ENCODE peak calls at places on chromosome 7, in seven cellular contexts. One of them, this sample, is unnamed.
A peak's percentile ranks its signal among the peaks of the same experiment; 100 is the strongest.

GRCh38 chr7:30789334-30789711 is 18.1 kb downstream of the MINDY4 start:
- DNase-seq in suprapubic skin: no peak
- DNase-seq in upper lobe of right lung: no peak
- DNase-seq in uterus: no peak
- DNase-seq in tibial artery: peak; percentile 72
- DNase-seq in psoas muscle: no peak
- DNase-seq in Panc1: no peak
- DNase-seq in this sample: no peak

GRCh38 chr7:100429637-100430449 is at the start of gene MEPCE:
- DNase-seq in suprapubic skin: peak; percentile 98
- DNase-seq in Panc1: peak; percentile 83
- DNase-seq in psoas muscle: peak; percentile 99
- DNase-seq in tibial artery: peak; percentile 98
- DNase-seq in uterus: peak; percentile 98
- DNase-seq in upper lobe of right lung: peak; percentile 99
- DNase-seq in this sample: peak; percentile 97

GRCh38 chr7:46934198-46934825 is 647.6 kb downstream of the TNS3 start:
- DNase-seq in uterus: no peak
- DNase-seq in psoas muscle: no peak
- DNase-seq in suprapubic skin: no peak
- DNase-seq in upper lobe of right lung: no peak
- DNase-seq in Panc1: no peak
- DNase-seq in tibial artery: no peak
- DNase-seq in this sample: no peak

GRCh38 chr7:38190010-38190409 is 12.0 kb downstream of the STARD3NL start:
- DNase-seq in psoas muscle: no peak
- DNase-seq in upper lobe of right lung: no peak
- DNase-seq in tibial artery: no peak
- DNase-seq in suprapubic skin: no peak
- DNase-seq in uterus: no peak
- DNase-seq in Panc1: no peak
- DNase-seq in this sample: no peak

GRCh38 chr7:157527686-157528085 is 190.9 kb downstream of the DNAJB6 start:
- DNase-seq in psoas muscle: peak; percentile 35
- DNase-seq in upper lobe of right lung: peak; percentile 52
- DNase-seq in suprapubic skin: peak; percentile 56
- DNase-seq in Panc1: no peak
- DNase-seq in uterus: no peak
- DNase-seq in tibial artery: no peak
- DNase-seq in this sample: no peak

GRCh38 chr7:129840757-129841156 is 112.0 kb downstream of the UBE2H start:
- DNase-seq in tibial artery: no peak
- DNase-seq in uterus: no peak
- DNase-seq in psoas muscle: no peak
- DNase-seq in suprapubic skin: no peak
- DNase-seq in Panc1: no peak
- DNase-seq in upper lobe of right lung: no peak
- DNase-seq in this sample: no peak

GRCh38 chr7:16421333-16422099 is at the start of gene CRPPA:
- DNase-seq in tibial artery: no peak
- DNase-seq in uterus: peak; percentile 37
- DNase-seq in upper lobe of right lung: peak; percentile 80
- DNase-seq in suprapubic skin: no peak
- DNase-seq in Panc1: no peak
- DNase-seq in psoas muscle: peak; percentile 67
- DNase-seq in this sample: peak; percentile 56

GRCh38 chr7:30913821-30914515 is 2.3 kb downstream of the AQP1 start:
- DNase-seq in upper lobe of right lung: no peak
- DNase-seq in uterus: no peak
- DNase-seq in psoas muscle: no peak
- DNase-seq in tibial artery: no peak
- DNase-seq in suprapubic skin: no peak
- DNase-seq in Panc1: no peak
- DNase-seq in this sample: no peak

GRCh38 chr7:130491841-130492518 is at the start of gene MEST:
- DNase-seq in upper lobe of right lung: peak; percentile 64
- DNase-seq in uterus: no peak
- DNase-seq in suprapubic skin: no peak
- DNase-seq in tibial artery: no peak
- DNase-seq in psoas muscle: no peak
- DNase-seq in Panc1: no peak
- DNase-seq in this sample: peak; percentile 17

GRCh38 chr7:15199482-15199881 is 296.9 kb upstream of the DGKB start:
- DNase-seq in psoas muscle: no peak
- DNase-seq in Panc1: no peak
- DNase-seq in tibial artery: no peak
- DNase-seq in upper lobe of right lung: no peak
- DNase-seq in uterus: no peak
- DNase-seq in suprapubic skin: no peak
- DNase-seq in this sample: no peak

GRCh38 chr7:127415060-127415742 is 22.7 kb upstream of the ZNF800 start:
- DNase-seq in upper lobe of right lung: no peak
- DNase-seq in Panc1: no peak
- DNase-seq in suprapubic skin: no peak
- DNase-seq in uterus: no peak
- DNase-seq in tibial artery: no peak
- DNase-seq in psoas muscle: no peak
- DNase-seq in this sample: no peak

GRCh38 chr7:123557016-123557630 is 495 bp downstream of the NDUFA5 start:
- DNase-seq in uterus: no peak
- DNase-seq in Panc1: no peak
- DNase-seq in suprapubic skin: no peak
- DNase-seq in tibial artery: no peak
- DNase-seq in upper lobe of right lung: no peak
- DNase-seq in psoas muscle: no peak
- DNase-seq in this sample: no peak

GRCh38 chr7:24475573-24475972 is 97.7 kb upstream of the PALS2 start:
- DNase-seq in Panc1: no peak
- DNase-seq in suprapubic skin: no peak
- DNase-seq in upper lobe of right lung: no peak
- DNase-seq in uterus: no peak
- DNase-seq in psoas muscle: no peak
- DNase-seq in tibial artery: no peak
- DNase-seq in this sample: no peak

GRCh38 chr7:12820777-12821176 is 133.3 kb downstream of the ARL4A start:
- DNase-seq in suprapubic skin: no peak
- DNase-seq in Panc1: no peak
- DNase-seq in upper lobe of right lung: no peak
- DNase-seq in uterus: no peak
- DNase-seq in tibial artery: no peak
- DNase-seq in psoas muscle: no peak
- DNase-seq in this sample: no peak

GRCh38 chr7:116582806-116583444 is 58.1 kb downstream of the CAV1 start:
- DNase-seq in Panc1: no peak
- DNase-seq in suprapubic skin: no peak
- DNase-seq in tibial artery: peak; percentile 42
- DNase-seq in uterus: peak; percentile 21
- DNase-seq in psoas muscle: peak; percentile 56
- DNase-seq in upper lobe of right lung: no peak
- DNase-seq in this sample: no peak

GRCh38 chr7:13279854-13280435 is 592.5 kb downstream of the ARL4A start:
- DNase-seq in psoas muscle: no peak
- DNase-seq in upper lobe of right lung: no peak
- DNase-seq in uterus: no peak
- DNase-seq in tibial artery: no peak
- DNase-seq in suprapubic skin: no peak
- DNase-seq in Panc1: no peak
- DNase-seq in this sample: no peak

GRCh38 chr7:69342154-69342884 is 256.0 kb upstream of the AUTS2 start:
- DNase-seq in upper lobe of right lung: no peak
- DNase-seq in Panc1: no peak
- DNase-seq in psoas muscle: no peak
- DNase-seq in suprapubic skin: no peak
- DNase-seq in uterus: no peak
- DNase-seq in tibial artery: no peak
- DNase-seq in this sample: no peak

GRCh38 chr7:76011437-76011836 is 17.0 kb upstream of the TMEM120A start:
- DNase-seq in upper lobe of right lung: no peak
- DNase-seq in uterus: no peak
- DNase-seq in psoas muscle: peak; percentile 78
- DNase-seq in suprapubic skin: no peak
- DNase-seq in Panc1: no peak
- DNase-seq in tibial artery: no peak
- DNase-seq in this sample: peak; percentile 54

DNA sequence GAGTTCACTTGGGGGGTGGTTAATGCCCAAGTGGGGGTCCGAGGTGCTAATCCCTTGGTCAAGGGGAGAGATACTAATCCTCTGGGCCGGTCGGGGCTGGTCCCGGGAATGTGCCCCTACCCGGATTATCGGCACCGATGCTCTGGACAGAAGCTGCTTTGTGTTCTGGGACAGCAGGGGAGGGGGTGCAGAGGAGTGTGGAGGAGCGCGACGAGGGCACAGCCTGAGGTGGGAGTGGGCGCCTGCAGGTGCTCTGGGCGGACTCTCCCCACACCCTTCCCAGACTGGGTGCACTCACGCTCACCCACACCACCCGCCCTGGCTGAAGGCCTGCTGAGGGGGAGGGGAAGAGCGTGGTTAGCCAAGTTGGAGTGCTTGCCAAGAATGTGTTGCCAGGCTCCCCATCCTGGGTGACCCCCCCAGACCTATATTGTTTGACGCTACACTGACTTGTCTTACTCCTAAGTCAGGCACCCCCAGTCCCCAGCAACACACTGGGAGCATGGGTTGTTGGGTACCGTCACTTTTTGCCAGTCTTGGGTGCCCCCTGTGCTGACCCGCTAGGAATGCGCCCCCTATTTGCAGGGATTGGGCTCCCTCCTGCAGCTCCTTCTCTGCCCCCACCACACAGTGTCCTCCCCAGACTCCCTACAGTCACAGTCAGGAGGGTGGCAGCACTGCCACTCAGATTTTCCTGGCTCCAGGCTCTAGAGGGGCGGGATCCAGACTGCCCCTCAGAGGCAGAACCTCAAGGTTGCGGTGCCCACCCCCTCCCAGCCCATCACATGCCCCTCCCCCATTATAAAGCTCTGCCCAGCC is 1.2 kb downstream of the SLC4A2 start:
- DNase-seq in tibial artery: no peak
- DNase-seq in psoas muscle: no peak
- DNase-seq in suprapubic skin: no peak
- DNase-seq in uterus: peak; percentile 53
- DNase-seq in Panc1: no peak
- DNase-seq in upper lobe of right lung: peak; percentile 80
- DNase-seq in this sample: no peak
- TF ChIP-seq CTCF in tibial artery: no peak
- TF ChIP-seq CTCF in psoas muscle: no peak
- TF ChIP-seq CTCF in suprapubic skin: no peak
- TF ChIP-seq CTCF in uterus: no peak
- TF ChIP-seq CTCF in Panc1: no peak
- TF ChIP-seq CTCF in upper lobe of right lung: no peak
- TF ChIP-seq CTCF in this sample: no peak

GRCh38 chr7:85232068-85232467 is 45.2 kb upstream of the SEMA3D start:
- DNase-seq in tibial artery: no peak
- DNase-seq in suprapubic skin: no peak
- DNase-seq in Panc1: no peak
- DNase-seq in psoas muscle: no peak
- DNase-seq in uterus: no peak
- DNase-seq in upper lobe of right lung: no peak
- DNase-seq in this sample: no peak

GRCh38 chr7:85229544-85229943 is 42.7 kb upstream of the SEMA3D start:
- DNase-seq in uterus: no peak
- DNase-seq in upper lobe of right lung: no peak
- DNase-seq in tibial artery: no peak
- DNase-seq in suprapubic skin: no peak
- DNase-seq in Panc1: no peak
- DNase-seq in psoas muscle: no peak
- DNase-seq in this sample: no peak

GRCh38 chr7:85226401-85227085 is 39.7 kb upstream of the SEMA3D start:
- DNase-seq in uterus: no peak
- DNase-seq in psoas muscle: no peak
- DNase-seq in suprapubic skin: no peak
- DNase-seq in upper lobe of right lung: no peak
- DNase-seq in Panc1: no peak
- DNase-seq in tibial artery: no peak
- DNase-seq in this sample: no peak

GRCh38 chr7:85234746-85235145 is 47.9 kb upstream of the SEMA3D start:
- DNase-seq in uterus: no peak
- DNase-seq in Panc1: no peak
- DNase-seq in upper lobe of right lung: no peak
- DNase-seq in psoas muscle: peak; percentile 15
- DNase-seq in suprapubic skin: no peak
- DNase-seq in tibial artery: no peak
- DNase-seq in this sample: no peak

DNA sequence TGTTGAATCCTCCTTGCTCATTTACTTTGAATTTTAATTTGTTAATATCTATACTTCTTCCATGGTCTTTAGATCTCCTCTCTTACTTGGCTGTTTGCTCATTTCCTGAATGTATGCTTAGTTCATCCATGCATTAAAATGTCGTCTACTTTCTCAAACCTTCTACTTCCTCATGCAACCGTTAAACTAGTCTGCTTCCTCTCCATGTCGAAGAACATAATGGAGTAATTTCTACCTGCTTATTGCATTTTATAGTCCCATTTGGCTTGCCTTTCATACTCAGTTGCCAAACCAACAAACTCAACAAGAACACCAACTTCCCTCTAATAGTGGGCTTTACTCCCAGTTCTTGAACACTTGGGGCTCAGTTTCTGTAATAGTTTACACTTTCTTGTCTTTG is 43.8 kb upstream of the SEMA3D start:
- DNase-seq in tibial artery: no peak
- DNase-seq in upper lobe of right lung: no peak
- DNase-seq in psoas muscle: no peak
- DNase-seq in uterus: no peak
- DNase-seq in suprapubic skin: no peak
- DNase-seq in Panc1: no peak
- DNase-seq in this sample: no peak
- H3K4me3 ChIP-seq in tibial artery: no peak overlapping the region
- H3K4me3 ChIP-seq in upper lobe of right lung: no peak overlapping the region
- H3K4me3 ChIP-seq in psoas muscle: no peak overlapping the region
- H3K4me3 ChIP-seq in uterus: no peak overlapping the region
- H3K4me3 ChIP-seq in suprapubic skin: no peak overlapping the region
- H3K4me3 ChIP-seq in Panc1: no peak overlapping the region
- H3K4me3 ChIP-seq in this sample: no peak overlapping the region

GRCh38 chr7:151083824-151084160 is 499 bp upstream of the TMUB1 start:
- DNase-seq in upper lobe of right lung: no peak
- DNase-seq in tibial artery: no peak
- DNase-seq in Panc1: no peak
- DNase-seq in uterus: no peak
- DNase-seq in psoas muscle: no peak
- DNase-seq in suprapubic skin: no peak
- DNase-seq in this sample: no peak
- H3K4me1 ChIP-seq in upper lobe of right lung: peaks cover 62% of the 10 kb centered on the region
- H3K4me1 ChIP-seq in tibial artery: no peaks in the 10 kb centered on the region
- H3K4me1 ChIP-seq in Panc1: peaks cover 38% of the 10 kb centered on the region
- H3K4me1 ChIP-seq in uterus: peaks cover 32% of the 10 kb centered on the region
- H3K4me1 ChIP-seq in psoas muscle: peaks cover 52% of the 10 kb centered on the region
- H3K4me1 ChIP-seq in suprapubic skin: peaks cover 73% of the 10 kb centered on the region
- H3K4me1 ChIP-seq in this sample: peaks cover 66% of the 10 kb centered on the region

GRCh38 chr7:120856621-120857352 is 1.2 kb downstream of the TSPAN12 start:
- DNase-seq in suprapubic skin: peak; percentile 77
- DNase-seq in upper lobe of right lung: peak; percentile 66
- DNase-seq in tibial artery: peak; percentile 25
- DNase-seq in psoas muscle: peak; percentile 57
- DNase-seq in Panc1: no peak
- DNase-seq in uterus: peak; percentile 23
- DNase-seq in this sample: peak; percentile 33
- TF ChIP-seq CTCF in suprapubic skin: no peak
- TF ChIP-seq CTCF in upper lobe of right lung: no peak
- TF ChIP-seq CTCF in tibial artery: no peak
- TF ChIP-seq CTCF in psoas muscle: no peak
- TF ChIP-seq CTCF in Panc1: no peak
- TF ChIP-seq CTCF in uterus: no peak
- TF ChIP-seq CTCF in this sample: no peak

GRCh38 chr7:54933610-54934009 is 85.2 kb upstream of the EGFR start:
- DNase-seq in Panc1: no peak
- DNase-seq in tibial artery: no peak
- DNase-seq in suprapubic skin: no peak
- DNase-seq in uterus: no peak
- DNase-seq in psoas muscle: no peak
- DNase-seq in upper lobe of right lung: no peak
- DNase-seq in this sample: no peak
- H3K4me3 ChIP-seq in Panc1: peak overlapping the region; percentile 41
- H3K4me3 ChIP-seq in tibial artery: peak overlapping the region; percentile 52
- H3K4me3 ChIP-seq in suprapubic skin: peak overlapping the region; percentile 52
- H3K4me3 ChIP-seq in uterus: peak overlapping the region; percentile 15
- H3K4me3 ChIP-seq in psoas muscle: peak overlapping the region; percentile 64
- H3K4me3 ChIP-seq in upper lobe of right lung: peak overlapping the region; percentile 42
- H3K4me3 ChIP-seq in this sample: peak overlapping the region; percentile 23